ENCODE peak calls at places on chromosomes 11 and 22, in eight cellular contexts. U is NT2/D1, M is heart right ventricle, V is pancreas, H is PC-3, G is heart left ventricle, J is thoracic aorta, C is BE2C. K is an unnamed sample.

GRCh38 chr11:12496181-12497025 is 119.0 kb downstream of the PARVA start:
- DNase-seq in U (peak; percentile 20), M (no peak), V (no peak), H (no peak), G (no peak), J (no peak), C (no peak), K (no peak)

GRCh38 chr11:95108671-95109551 is 19.3 kb downstream of the ENDOD1 start:
- DNase-seq in U (no peak), M (peak; percentile 37), V (no peak), H (no peak), G (no peak), J (no peak), C (peak; percentile 23), K (no peak)

GRCh38 chr22:33476716-33477115 is 418.5 kb upstream of the SYN3 start:
- DNase-seq in U (no peak), M (no peak), V (no peak), H (peak; percentile 19), G (no peak), J (no peak), C (no peak), K (no peak)

GRCh38 chr22:23246982-23247766 is 66.9 kb downstream of the BCR start:
- DNase-seq in U (no peak), M (no peak), V (no peak), H (no peak), G (no peak), J (no peak), C (no peak), K (no peak)

GRCh38 chr11:125967515-125967914 is 21.7 kb downstream of the VSIG10L2 start:
- DNase-seq in U (no peak), M (no peak), V (no peak), H (no peak), G (no peak), J (no peak), C (no peak), K (no peak)

GRCh38 chr11:127205688-127206217 is 205.2 kb upstream of the KIRREL3 start:
- DNase-seq in U (no peak), M (no peak), V (no peak), H (no peak), G (no peak), J (no peak), C (no peak), K (no peak)

GRCh38 chr22:37329239-37330140 is 47.2 kb downstream of the CYTH4 start:
- DNase-seq in U (no peak), M (no peak), V (no peak), H (peak; percentile 75), G (no peak), J (no peak), C (no peak), K (no peak)

GRCh38 chr11:102007567-102008437 is 39.4 kb upstream of the CFAP300 start:
- DNase-seq in U (no peak), M (no peak), V (no peak), H (peak; percentile 96), G (no peak), J (no peak), C (no peak), K (peak; percentile 26)

GRCh38 chr11:12179521-12179920 is 69.1 kb downstream of the MICAL2 start:
- DNase-seq in U (no peak), M (no peak), V (no peak), H (no peak), G (no peak), J (no peak), C (no peak), K (no peak)

GRCh38 chr11:72738199-72739141 is 13.7 kb downstream of the ARAP1 start:
- DNase-seq in U (no peak), M (no peak), V (peak; percentile 10), H (peak; percentile 40), G (peak; percentile 77), J (no peak), C (no peak), K (no peak)

DNA sequence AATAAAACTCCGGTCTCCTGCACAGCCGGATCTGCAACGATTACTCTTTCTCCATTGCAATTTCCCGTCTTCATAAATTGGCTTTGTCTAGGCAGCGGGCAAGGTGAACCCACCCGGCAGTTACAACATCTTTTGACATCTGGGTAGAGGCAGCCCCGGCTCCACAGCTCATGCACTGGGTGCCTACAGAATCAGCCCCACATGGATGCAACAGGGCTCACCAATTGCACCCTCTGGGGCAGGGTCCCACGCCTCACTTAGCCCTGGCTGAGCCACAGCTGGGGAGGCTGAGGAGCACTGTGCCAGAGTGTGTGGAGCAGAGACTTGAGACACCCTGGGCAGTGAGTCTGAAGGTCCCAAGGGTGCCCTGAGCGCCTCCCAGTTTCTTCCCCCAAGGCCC is 710.2 kb downstream of the TBC1D22A start:
- DNase-seq in U (no peak), M (no peak), V (no peak), H (no peak), G (no peak), J (no peak), C (no peak), K (no peak)
- H3K9me3 ChIP-seq in U (no peaks in the 10 kb centered on the region), M (no peaks in the 10 kb centered on the region), V (no peaks in the 10 kb centered on the region), H (no peaks in the 10 kb centered on the region), G (no peaks in the 10 kb centered on the region), J (no peaks in the 10 kb centered on the region), C (no peaks in the 10 kb centered on the region), K (peaks cover 18% of the 10 kb centered on the region)

DNA sequence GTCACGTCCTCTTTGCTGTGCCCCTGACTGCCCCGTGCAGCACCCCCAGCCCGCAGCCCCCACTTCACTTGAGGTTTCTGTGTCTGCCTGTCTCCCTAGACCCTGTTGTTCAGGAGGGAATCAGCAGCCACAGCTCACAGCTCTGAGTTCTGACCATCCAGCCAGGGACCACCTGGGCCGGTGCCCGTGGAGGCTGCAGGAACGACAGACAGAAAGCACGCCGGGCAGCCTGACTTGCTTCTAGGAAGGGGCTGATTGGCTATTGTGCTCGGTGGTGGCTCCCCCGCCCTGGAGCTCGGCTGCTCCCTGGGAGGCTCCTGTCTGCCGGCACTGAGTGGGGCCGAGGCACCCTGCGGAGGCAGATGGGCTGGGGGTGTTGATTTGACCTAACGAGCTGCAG is 855.7 kb downstream of the TBC1D22A start:
- DNase-seq in U (no peak), M (no peak), V (no peak), H (no peak), G (no peak), J (no peak), C (no peak), K (no peak)
- H3K9me3 ChIP-seq in U (no peaks in the 10 kb centered on the region), M (no peaks in the 10 kb centered on the region), V (no peaks in the 10 kb centered on the region), H (no peaks in the 10 kb centered on the region), G (no peaks in the 10 kb centered on the region), J (no peaks in the 10 kb centered on the region), C (peaks cover 8% of the 10 kb centered on the region), K (no peaks in the 10 kb centered on the region)

GRCh38 chr11:74820763-74821162 is 72.1 kb downstream of the RNF169 start:
- DNase-seq in U (no peak), M (no peak), V (no peak), H (peak; percentile 57), G (no peak), J (no peak), C (no peak), K (no peak)
- H3K9me3 ChIP-seq in U (peaks cover 23% of the 10 kb centered on the region), M (peaks cover 4% of the 10 kb centered on the region), V (peaks cover 4% of the 10 kb centered on the region), H (peaks cover 25% of the 10 kb centered on the region), G (no peaks in the 10 kb centered on the region), J (peaks cover 5% of the 10 kb centered on the region), C (peaks cover 2% of the 10 kb centered on the region), K (peaks cover 7% of the 10 kb centered on the region)

DNA sequence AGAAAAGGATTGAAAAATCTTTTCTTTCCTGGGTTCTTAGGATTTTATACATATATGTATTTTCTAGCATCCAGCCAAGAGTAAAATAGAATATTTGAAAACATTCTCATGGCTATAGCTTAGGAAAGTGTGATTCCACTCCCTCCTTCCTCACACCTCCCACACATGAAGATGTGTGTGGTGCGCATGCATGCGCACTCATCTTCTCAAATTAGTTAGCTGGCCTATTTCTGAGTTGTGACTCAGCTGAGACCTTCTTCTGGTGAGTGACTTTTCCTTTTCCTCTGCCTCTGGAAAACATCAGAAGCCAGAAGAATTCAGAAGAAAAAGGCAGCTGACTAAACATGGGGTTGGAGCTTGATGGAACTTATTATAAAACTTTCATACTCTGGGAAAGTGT is 149.8 kb downstream of the OR4C45 start:
- DNase-seq in U (no peak), M (no peak), V (no peak), H (no peak), G (no peak), J (no peak), C (no peak), K (no peak)
- H3K9me3 ChIP-seq in U (no peaks in the 10 kb centered on the region), M (no peaks in the 10 kb centered on the region), V (no peaks in the 10 kb centered on the region), H (no peaks in the 10 kb centered on the region), G (no peaks in the 10 kb centered on the region), J (no peaks in the 10 kb centered on the region), C (no peaks in the 10 kb centered on the region), K (no peaks in the 10 kb centered on the region)

GRCh38 chr22:47598864-47599263 is 836.4 kb downstream of the TBC1D22A start:
- DNase-seq in U (no peak), M (no peak), V (no peak), H (no peak), G (no peak), J (no peak), C (no peak), K (no peak)

GRCh38 chr22:47595122-47595521 is 832.7 kb downstream of the TBC1D22A start:
- DNase-seq in U (no peak), M (no peak), V (no peak), H (no peak), G (no peak), J (no peak), C (no peak), K (no peak)

GRCh38 chr22:47596176-47596690 is 833.8 kb downstream of the TBC1D22A start:
- DNase-seq in U (no peak), M (no peak), V (no peak), H (no peak), G (no peak), J (no peak), C (no peak), K (no peak)

GRCh38 chr22:47599753-47600152 is 837.3 kb downstream of the TBC1D22A start:
- DNase-seq in U (no peak), M (no peak), V (no peak), H (no peak), G (no peak), J (no peak), C (no peak), K (no peak)

DNA sequence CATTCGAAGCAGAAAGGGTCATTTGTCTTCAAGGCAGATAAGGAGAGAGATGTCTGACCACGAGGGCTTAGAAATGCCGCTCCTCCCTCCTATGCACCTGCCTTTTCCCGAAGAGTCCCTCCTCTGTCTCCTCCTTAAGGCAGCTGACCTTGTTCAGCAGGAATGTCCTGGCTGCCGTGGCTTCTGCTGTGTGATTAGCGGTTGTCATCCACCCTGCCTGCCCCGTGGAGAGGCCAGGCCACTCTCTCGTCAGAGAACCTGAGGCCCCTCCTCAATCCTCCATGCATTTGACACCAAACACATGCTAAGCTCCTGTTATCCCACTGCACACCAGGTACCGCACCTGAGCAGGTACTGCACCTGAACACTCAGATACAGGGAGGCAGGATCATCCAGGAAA is 834.6 kb downstream of the TBC1D22A start:
- DNase-seq in U (no peak), M (no peak), V (no peak), H (no peak), G (no peak), J (no peak), C (no peak), K (no peak)
- H3K9me3 ChIP-seq in U (no peaks in the 10 kb centered on the region), M (no peaks in the 10 kb centered on the region), V (no peaks in the 10 kb centered on the region), H (no peaks in the 10 kb centered on the region), G (no peaks in the 10 kb centered on the region), J (no peaks in the 10 kb centered on the region), C (no peaks in the 10 kb centered on the region), K (peaks cover 31% of the 10 kb centered on the region)

GRCh38 chr11:98732947-98733346 is 287.8 kb upstream of the CNTN5 start:
- DNase-seq in U (no peak), M (no peak), V (no peak), H (no peak), G (no peak), J (no peak), C (no peak), K (no peak)
- H3K9me3 ChIP-seq in U (no peaks in the 10 kb centered on the region), M (no peaks in the 10 kb centered on the region), V (no peaks in the 10 kb centered on the region), H (no peaks in the 10 kb centered on the region), G (no peaks in the 10 kb centered on the region), J (no peaks in the 10 kb centered on the region), C (peaks cover 3% of the 10 kb centered on the region), K (no peaks in the 10 kb centered on the region)

GRCh38 chr11:133337905-133338536 is 194.3 kb downstream of the OPCML start:
- DNase-seq in U (peak; percentile 57), M (no peak), V (no peak), H (no peak), G (no peak), J (no peak), C (no peak), K (peak; percentile 15)
- H3K9me3 ChIP-seq in U (no peaks in the 10 kb centered on the region), M (no peaks in the 10 kb centered on the region), V (no peaks in the 10 kb centered on the region), H (peaks cover 31% of the 10 kb centered on the region), G (no peaks in the 10 kb centered on the region), J (no peaks in the 10 kb centered on the region), C (no peaks in the 10 kb centered on the region), K (no peaks in the 10 kb centered on the region)